ENCODE peak calls at places on chromosomes 4 and X, in four cellular contexts. K, X, Z and E are unnamed samples.

GRCh38 chrX:54423161-54423888 is 16.9 kb upstream of the TSR2 start:
- DNase-seq in K (no peak), X (no peak), Z (peak; percentile 15), E (no peak)

GRCh38 chrX:139811942-139812629 is 104.1 kb upstream of the MCF2 start:
- DNase-seq in K (no peak), X (no peak), Z (no peak), E (no peak)

GRCh38 chr4:74038161-74039064 is at the start of gene CXCL3:
- DNase-seq in K (peak; percentile 41), X (peak; percentile 89), Z (peak; percentile 73), E (peak; percentile 56)

GRCh38 chr4:80841587-80842281 is 188.8 kb upstream of the BMP3 start:
- DNase-seq in K (no peak), X (no peak), Z (no peak), E (no peak)

GRCh38 chr4:76943790-76944189 is 5.8 kb upstream of the SEPTIN11 start:
- DNase-seq in K (peak; percentile 43), X (no peak), Z (no peak), E (no peak)

GRCh38 chr4:147732516-147733193 is 767 bp downstream of the ARHGAP10 start:
- DNase-seq in K (peak; percentile 5), X (peak; percentile 60), Z (peak; percentile 75), E (no peak)

GRCh38 chr4:174273960-174274359 is 9.5 kb downstream of the FBXO8 start:
- DNase-seq in K (no peak), X (no peak), Z (no peak), E (no peak)

GRCh38 chrX:24153175-24153795 is 3.8 kb downstream of the ZFX start:
- DNase-seq in K (no peak), X (no peak), Z (peak; percentile 35), E (no peak)

GRCh38 chrX:9785944-9786741 is at the start of gene SHROOM2:
- DNase-seq in K (no peak), X (no peak), Z (peak; percentile 72), E (no peak)

GRCh38 chrX:48904180-48904579 is 6.5 kb downstream of the PQBP1 start:
- DNase-seq in K (no peak), X (no peak), Z (no peak), E (no peak)

GRCh38 chrX:151098996-151099395 is 77.4 kb upstream of the GPR50 start:
- DNase-seq in K (no peak), X (no peak), Z (no peak), E (no peak)

GRCh38 chr4:58649236-58649635 is 1539.1 kb upstream of the IGFBP7 start:
- DNase-seq in K (peak; percentile 10), X (no peak), Z (no peak), E (no peak)